ENCODE peak calls at places on chromosome 7, in eight cellular contexts. One of them, this sample, is unnamed.

GRCh38 chr7:112193915-112194502 is 12.2 kb downstream of the DOCK4 start:
- DNase-seq in SK-N-SH: no peak
- DNase-seq in GM23338: no peak
- DNase-seq in endothelial cell of umbilical vein: no peak
- DNase-seq in HepG2: peak; percentile 97
- DNase-seq in K562: no peak
- DNase-seq in GM12878: no peak
- DNase-seq in H1: no peak
- DNase-seq in this sample: no peak

GRCh38 chr7:127838816-127839415 is 186.9 kb downstream of the SND1 start:
- DNase-seq in SK-N-SH: no peak
- DNase-seq in GM23338: no peak
- DNase-seq in endothelial cell of umbilical vein: no peak
- DNase-seq in HepG2: no peak
- DNase-seq in K562: peak; percentile 94
- DNase-seq in GM12878: no peak
- DNase-seq in H1: no peak
- DNase-seq in this sample: no peak

GRCh38 chr7:137579913-137580640 is 236.5 kb upstream of the PTN start:
- DNase-seq in SK-N-SH: no peak
- DNase-seq in GM23338: no peak
- DNase-seq in endothelial cell of umbilical vein: peak; percentile 90
- DNase-seq in HepG2: no peak
- DNase-seq in K562: no peak
- DNase-seq in GM12878: no peak
- DNase-seq in H1: no peak
- DNase-seq in this sample: no peak

GRCh38 chr7:29482056-29482455 is 81.6 kb upstream of the PRR15 start:
- DNase-seq in SK-N-SH: no peak
- DNase-seq in GM23338: no peak
- DNase-seq in endothelial cell of umbilical vein: no peak
- DNase-seq in HepG2: no peak
- DNase-seq in K562: no peak
- DNase-seq in GM12878: no peak
- DNase-seq in H1: no peak
- DNase-seq in this sample: no peak

GRCh38 chr7:18753972-18754610 is 258.5 kb downstream of the HDAC9 start:
- DNase-seq in SK-N-SH: no peak
- DNase-seq in GM23338: no peak
- DNase-seq in endothelial cell of umbilical vein: no peak
- DNase-seq in HepG2: no peak
- DNase-seq in K562: no peak
- DNase-seq in GM12878: no peak
- DNase-seq in H1: no peak
- DNase-seq in this sample: no peak

GRCh38 chr7:157476201-157476600 is 139.4 kb downstream of the DNAJB6 start:
- DNase-seq in SK-N-SH: no peak
- DNase-seq in GM23338: no peak
- DNase-seq in endothelial cell of umbilical vein: no peak
- DNase-seq in HepG2: no peak
- DNase-seq in K562: no peak
- DNase-seq in GM12878: no peak
- DNase-seq in H1: no peak
- DNase-seq in this sample: no peak

GRCh38 chr7:79741684-79742083 is 288.2 kb upstream of the MAGI2 start:
- DNase-seq in SK-N-SH: no peak
- DNase-seq in GM23338: peak; percentile 46
- DNase-seq in endothelial cell of umbilical vein: peak; percentile 32
- DNase-seq in HepG2: no peak
- DNase-seq in K562: no peak
- DNase-seq in GM12878: no peak
- DNase-seq in H1: no peak
- DNase-seq in this sample: no peak

GRCh38 chr7:108030536-108030935 is 27.6 kb upstream of the LAMB1 start:
- DNase-seq in SK-N-SH: no peak
- DNase-seq in GM23338: no peak
- DNase-seq in endothelial cell of umbilical vein: no peak
- DNase-seq in HepG2: no peak
- DNase-seq in K562: no peak
- DNase-seq in GM12878: no peak
- DNase-seq in H1: no peak
- DNase-seq in this sample: no peak

GRCh38 chr7:137994091-137994688 is 7.7 kb downstream of the CREB3L2 start:
- DNase-seq in SK-N-SH: no peak
- DNase-seq in GM23338: no peak
- DNase-seq in endothelial cell of umbilical vein: no peak
- DNase-seq in HepG2: no peak
- DNase-seq in K562: peak; percentile 58
- DNase-seq in GM12878: no peak
- DNase-seq in H1: no peak
- DNase-seq in this sample: no peak

GRCh38 chr7:45598697-45599520 is 24.7 kb downstream of the ADCY1 start:
- DNase-seq in SK-N-SH: no peak
- DNase-seq in GM23338: no peak
- DNase-seq in endothelial cell of umbilical vein: no peak
- DNase-seq in HepG2: no peak
- DNase-seq in K562: no peak
- DNase-seq in GM12878: no peak
- DNase-seq in H1: no peak
- DNase-seq in this sample: no peak

GRCh38 chr7:44581426-44581906 is 565 bp downstream of the TMED4 start:
- DNase-seq in SK-N-SH: no peak
- DNase-seq in GM23338: peak; percentile 25
- DNase-seq in endothelial cell of umbilical vein: no peak
- DNase-seq in HepG2: no peak
- DNase-seq in K562: peak; percentile 56
- DNase-seq in GM12878: no peak
- DNase-seq in H1: no peak
- DNase-seq in this sample: no peak

GRCh38 chr7:138785587-138786437 is 12.0 kb upstream of the TMEM213 start:
- DNase-seq in SK-N-SH: no peak
- DNase-seq in GM23338: no peak
- DNase-seq in endothelial cell of umbilical vein: no peak
- DNase-seq in HepG2: peak; percentile 15
- DNase-seq in K562: no peak
- DNase-seq in GM12878: no peak
- DNase-seq in H1: no peak
- DNase-seq in this sample: peak; percentile 39

GRCh38 chr7:157575777-157576176 is 239.0 kb downstream of the DNAJB6 start:
- DNase-seq in SK-N-SH: no peak
- DNase-seq in GM23338: no peak
- DNase-seq in endothelial cell of umbilical vein: no peak
- DNase-seq in HepG2: no peak
- DNase-seq in K562: no peak
- DNase-seq in GM12878: no peak
- DNase-seq in H1: no peak
- DNase-seq in this sample: no peak

GRCh38 chr7:130822642-130823041 is 88.6 kb upstream of the KLF14 start:
- DNase-seq in SK-N-SH: no peak
- DNase-seq in GM23338: no peak
- DNase-seq in endothelial cell of umbilical vein: no peak
- DNase-seq in HepG2: no peak
- DNase-seq in K562: no peak
- DNase-seq in GM12878: no peak
- DNase-seq in H1: no peak
- DNase-seq in this sample: no peak

GRCh38 chr7:75660566-75661215 is 78.0 kb downstream of the HIP1 start:
- DNase-seq in SK-N-SH: no peak
- DNase-seq in GM23338: no peak
- DNase-seq in endothelial cell of umbilical vein: no peak
- DNase-seq in HepG2: peak; percentile 23
- DNase-seq in K562: no peak
- DNase-seq in GM12878: no peak
- DNase-seq in H1: no peak
- DNase-seq in this sample: no peak

GRCh38 chr7:46173526-46174191 is 252.6 kb upstream of the IGFBP3 start:
- DNase-seq in SK-N-SH: no peak
- DNase-seq in GM23338: no peak
- DNase-seq in endothelial cell of umbilical vein: no peak
- DNase-seq in HepG2: no peak
- DNase-seq in K562: no peak
- DNase-seq in GM12878: no peak
- DNase-seq in H1: no peak
- DNase-seq in this sample: no peak

GRCh38 chr7:107934991-107935770 is 44.2 kb downstream of the DLD start:
- DNase-seq in SK-N-SH: no peak
- DNase-seq in GM23338: peak; percentile 28
- DNase-seq in endothelial cell of umbilical vein: no peak
- DNase-seq in HepG2: no peak
- DNase-seq in K562: no peak
- DNase-seq in GM12878: no peak
- DNase-seq in H1: no peak
- DNase-seq in this sample: no peak

GRCh38 chr7:150368884-150369739 is 490 bp downstream of the REPIN1 start:
- DNase-seq in SK-N-SH: peak; percentile 93
- DNase-seq in GM23338: peak; percentile 94
- DNase-seq in endothelial cell of umbilical vein: peak; percentile 78
- DNase-seq in HepG2: peak; percentile 77
- DNase-seq in K562: peak; percentile 71
- DNase-seq in GM12878: no peak
- DNase-seq in H1: no peak
- DNase-seq in this sample: peak; percentile 24
- TF ChIP-seq POLR2AphosphoS5 in SK-N-SH: no peak
- TF ChIP-seq POLR2AphosphoS5 in GM23338: peak; percentile 59
- TF ChIP-seq POLR2AphosphoS5 in endothelial cell of umbilical vein: no peak
- TF ChIP-seq POLR2AphosphoS5 in HepG2: peak; percentile 24
- TF ChIP-seq POLR2AphosphoS5 in K562: no peak
- TF ChIP-seq POLR2AphosphoS5 in GM12878: peak; percentile 86
- TF ChIP-seq POLR2AphosphoS5 in H1: peak; percentile 54
- TF ChIP-seq POLR2AphosphoS5 in this sample: no peak

DNA sequence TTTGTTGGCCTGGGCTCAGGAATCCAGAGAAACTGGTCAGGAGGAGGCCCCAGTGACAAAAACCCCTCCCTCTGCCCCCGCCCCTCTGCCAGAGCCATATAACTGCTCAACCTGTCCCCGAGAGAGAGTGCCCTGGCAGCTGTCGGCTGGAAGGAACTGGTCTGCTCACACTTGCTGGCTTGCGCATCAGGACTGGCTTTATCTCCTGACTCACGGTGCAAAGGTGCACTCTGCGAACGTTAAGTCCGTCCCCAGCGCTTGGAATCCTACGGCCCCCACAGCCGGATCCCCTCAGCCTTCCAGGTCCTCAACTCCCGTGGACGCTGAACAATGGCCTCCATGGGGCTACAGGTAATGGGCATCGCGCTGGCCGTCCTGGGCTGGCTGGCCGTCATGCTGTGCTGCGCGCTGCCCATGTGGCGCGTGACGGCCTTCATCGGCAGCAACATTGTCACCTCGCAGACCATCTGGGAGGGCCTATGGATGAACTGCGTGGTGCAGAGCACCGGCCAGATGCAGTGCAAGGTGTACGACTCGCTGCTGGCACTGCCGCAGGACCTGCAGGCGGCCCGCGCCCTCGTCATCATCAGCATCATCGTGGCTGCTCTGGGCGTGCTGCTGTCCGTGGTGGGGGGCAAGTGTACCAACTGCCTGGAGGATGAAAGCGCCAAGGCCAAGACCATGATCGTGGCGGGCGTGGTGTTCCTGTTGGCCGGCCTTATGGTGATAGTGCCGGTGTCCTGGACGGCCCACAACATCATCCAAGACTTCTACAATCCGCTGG is at the start of gene CLDN4:
- DNase-seq in SK-N-SH: no peak
- DNase-seq in GM23338: peak; percentile 84
- DNase-seq in endothelial cell of umbilical vein: no peak
- DNase-seq in HepG2: peak; percentile 83
- DNase-seq in K562: no peak
- DNase-seq in GM12878: no peak
- DNase-seq in H1: no peak
- DNase-seq in this sample: peak; percentile 93
- H3K4me2 ChIP-seq in SK-N-SH: peak within 1 kb of the TSS; percentile 16
- H3K4me2 ChIP-seq in GM23338: peak within 1 kb of the TSS; percentile 80
- H3K4me2 ChIP-seq in endothelial cell of umbilical vein: no peak within 1 kb of the TSS
- H3K4me2 ChIP-seq in HepG2: peak within 1 kb of the TSS; percentile 98
- H3K4me2 ChIP-seq in K562: no peak within 1 kb of the TSS
- H3K4me2 ChIP-seq in GM12878: no peak within 1 kb of the TSS
- H3K4me2 ChIP-seq in H1: peak within 1 kb of the TSS; percentile 63
- H3K4me2 ChIP-seq in this sample: peak within 1 kb of the TSS; percentile 99

GRCh38 chr7:123715793-123716192 is 33.0 kb downstream of the WASL start:
- DNase-seq in SK-N-SH: no peak
- DNase-seq in GM23338: no peak
- DNase-seq in endothelial cell of umbilical vein: no peak
- DNase-seq in HepG2: no peak
- DNase-seq in K562: no peak
- DNase-seq in GM12878: no peak
- DNase-seq in H1: no peak
- DNase-seq in this sample: no peak
- TF ChIP-seq POLR2AphosphoS5 in SK-N-SH: no peak
- TF ChIP-seq POLR2AphosphoS5 in GM23338: no peak
- TF ChIP-seq POLR2AphosphoS5 in endothelial cell of umbilical vein: no peak
- TF ChIP-seq POLR2AphosphoS5 in HepG2: no peak
- TF ChIP-seq POLR2AphosphoS5 in K562: no peak
- TF ChIP-seq POLR2AphosphoS5 in GM12878: no peak
- TF ChIP-seq POLR2AphosphoS5 in H1: no peak
- TF ChIP-seq POLR2AphosphoS5 in this sample: no peak

GRCh38 chr7:73737491-73738219 is 947 bp downstream of the ABHD11 start:
- DNase-seq in SK-N-SH: no peak
- DNase-seq in GM23338: no peak
- DNase-seq in endothelial cell of umbilical vein: no peak
- DNase-seq in HepG2: no peak
- DNase-seq in K562: no peak
- DNase-seq in GM12878: no peak
- DNase-seq in H1: no peak
- DNase-seq in this sample: no peak

GRCh38 chr7:73738220-73738611 is 386 bp downstream of the ABHD11 start:
- DNase-seq in SK-N-SH: peak; percentile 94
- DNase-seq in GM23338: peak; percentile 78
- DNase-seq in endothelial cell of umbilical vein: peak; percentile 52
- DNase-seq in HepG2: no peak
- DNase-seq in K562: peak; percentile 86
- DNase-seq in GM12878: no peak
- DNase-seq in H1: no peak
- DNase-seq in this sample: no peak

GRCh38 chr7:73735526-73735905 is 3.1 kb downstream of the ABHD11 start:
- DNase-seq in SK-N-SH: no peak
- DNase-seq in GM23338: no peak
- DNase-seq in endothelial cell of umbilical vein: no peak
- DNase-seq in HepG2: no peak
- DNase-seq in K562: no peak
- DNase-seq in GM12878: no peak
- DNase-seq in H1: no peak
- DNase-seq in this sample: no peak

GRCh38 chr7:73738612-73739386 is at the start of gene ABHD11:
- DNase-seq in SK-N-SH: peak; percentile 100
- DNase-seq in GM23338: peak; percentile 97
- DNase-seq in endothelial cell of umbilical vein: peak; percentile 96
- DNase-seq in HepG2: peak; percentile 85
- DNase-seq in K562: peak; percentile 99
- DNase-seq in GM12878: peak; percentile 90
- DNase-seq in H1: peak; percentile 97
- DNase-seq in this sample: peak; percentile 95

DNA sequence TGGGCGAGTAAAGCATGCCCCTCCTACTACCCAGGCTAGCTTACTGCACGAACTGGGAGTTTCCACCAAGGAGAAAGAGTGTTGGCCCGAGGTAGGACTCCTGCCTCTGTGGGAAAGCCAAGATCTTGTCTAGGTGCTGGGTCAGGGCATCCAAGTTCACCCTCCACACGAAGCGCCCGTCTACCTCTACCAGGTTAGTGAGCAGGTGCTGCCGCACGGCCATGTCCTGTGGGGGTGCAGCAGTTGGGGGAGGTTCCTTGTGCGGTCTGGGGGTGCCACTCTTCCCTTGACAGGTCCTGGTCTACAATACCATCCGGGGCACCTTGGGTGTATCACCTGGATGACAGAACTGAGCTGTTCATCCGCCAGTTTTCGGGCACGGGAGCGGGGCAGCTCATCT is 1.7 kb downstream of the ABHD11 start:
- DNase-seq in SK-N-SH: no peak
- DNase-seq in GM23338: no peak
- DNase-seq in endothelial cell of umbilical vein: no peak
- DNase-seq in HepG2: no peak
- DNase-seq in K562: no peak
- DNase-seq in GM12878: no peak
- DNase-seq in H1: no peak
- DNase-seq in this sample: no peak
- H3K4me2 ChIP-seq in SK-N-SH: peak overlapping the region; percentile 100
- H3K4me2 ChIP-seq in GM23338: no peak overlapping the region
- H3K4me2 ChIP-seq in endothelial cell of umbilical vein: no peak overlapping the region
- H3K4me2 ChIP-seq in HepG2: no peak overlapping the region
- H3K4me2 ChIP-seq in K562: no peak overlapping the region
- H3K4me2 ChIP-seq in GM12878: no peak overlapping the region
- H3K4me2 ChIP-seq in H1: no peak overlapping the region
- H3K4me2 ChIP-seq in this sample: peak overlapping the region; percentile 95

This sample was measured in HCT116.